ENCODE peak calls at places on chromosome X, in four cellular contexts. H, K, W and P are unnamed samples.

GRCh38 chrX:39261446-39262147 is 460.3 kb downstream of the MID1IP1 start:
- DNase-seq in W (peak), K (peak), H (peak), P (peak)

GRCh38 chrX:40651620-40652223 is 4.4 kb upstream of the CXorf38 start:
- DNase-seq in K (peak), H (no peak), W (peak), P (no peak)

GRCh38 chrX:134747006-134747405 is 88.7 kb upstream of the PLAC1 start:
- DNase-seq in K (no peak), H (no peak), W (no peak), P (no peak)

GRCh38 chrX:150844016-150844415 is 54.5 kb downstream of the CD99L2 start:
- DNase-seq in K (no peak), W (no peak), H (no peak), P (no peak)

GRCh38 chrX:78029663-78030062 is 60.2 kb upstream of the PGAM4 start:
- DNase-seq in H (no peak), K (no peak), W (peak), P (no peak)

GRCh38 chrX:41912922-41913321 is 10.4 kb downstream of the CASK start:
- DNase-seq in W (no peak), K (no peak), H (no peak), P (no peak)

GRCh38 chrX:24241822-24242648 is 71.8 kb downstream of the SUPT20HL2 start:
- DNase-seq in H (no peak), K (peak), W (peak), P (no peak)

GRCh38 chrX:150587585-150588503 is 19.4 kb downstream of the MTM1 start:
- DNase-seq in H (no peak), W (peak), K (peak), P (no peak)

GRCh38 chrX:38086451-38087215 is 80.3 kb downstream of the SYTL5 start:
- DNase-seq in K (no peak), W (no peak), H (no peak), P (no peak)

GRCh38 chrX:72347366-72347765 is 41.7 kb upstream of the CITED1 start:
- DNase-seq in K (no peak), H (no peak), W (no peak), P (no peak)

GRCh38 chrX:38382663-38383062 is 30.3 kb downstream of the OTC start:
- DNase-seq in K (no peak), H (no peak), W (no peak), P (no peak)